ENCODE peak calls at places on chromosomes 2 and 18, in seven cellular contexts. One of them, this sample, is unnamed.

GRCh38 chr18:58785171-58785805 is 79.4 kb upstream of the ZNF532 start:
- ATAC-seq in naive thymus-derived CD8-positive, alpha-beta T cell: no peak
- ATAC-seq in upper lobe of right lung: peak; percentile 46
- ATAC-seq in T-helper 17 cell: no peak
- ATAC-seq in left lung: peak; percentile 59
- ATAC-seq in CD8-positive, alpha-beta T cell: no peak
- ATAC-seq in left cardiac atrium: no peak
- ATAC-seq in this sample: peak; percentile 91

GRCh38 chr2:230947908-230948365 is 22.9 kb upstream of the GPR55 start:
- ATAC-seq in naive thymus-derived CD8-positive, alpha-beta T cell: no peak
- ATAC-seq in upper lobe of right lung: peak; percentile 71
- ATAC-seq in T-helper 17 cell: no peak
- ATAC-seq in left lung: no peak
- ATAC-seq in CD8-positive, alpha-beta T cell: no peak
- ATAC-seq in left cardiac atrium: no peak
- ATAC-seq in this sample: no peak

GRCh38 chr18:49931760-49932159 is 118.4 kb upstream of the ACAA2 start:
- ATAC-seq in naive thymus-derived CD8-positive, alpha-beta T cell: no peak
- ATAC-seq in upper lobe of right lung: peak; percentile 8
- ATAC-seq in T-helper 17 cell: no peak
- ATAC-seq in left lung: no peak
- ATAC-seq in CD8-positive, alpha-beta T cell: no peak
- ATAC-seq in left cardiac atrium: no peak
- ATAC-seq in this sample: no peak

GRCh38 chr2:175323162-175323561 is 141.7 kb upstream of the ATP5MC3 start:
- ATAC-seq in naive thymus-derived CD8-positive, alpha-beta T cell: no peak
- ATAC-seq in upper lobe of right lung: no peak
- ATAC-seq in T-helper 17 cell: no peak
- ATAC-seq in left lung: no peak
- ATAC-seq in CD8-positive, alpha-beta T cell: no peak
- ATAC-seq in left cardiac atrium: no peak
- ATAC-seq in this sample: no peak

GRCh38 chr18:54232485-54233227 is 8.2 kb upstream of the MBD2 start:
- ATAC-seq in naive thymus-derived CD8-positive, alpha-beta T cell: no peak
- ATAC-seq in upper lobe of right lung: peak; percentile 59
- ATAC-seq in T-helper 17 cell: no peak
- ATAC-seq in left lung: no peak
- ATAC-seq in CD8-positive, alpha-beta T cell: no peak
- ATAC-seq in left cardiac atrium: no peak
- ATAC-seq in this sample: peak; percentile 28

GRCh38 chr2:138829326-138829725 is 49.1 kb upstream of the NXPH2 start:
- ATAC-seq in naive thymus-derived CD8-positive, alpha-beta T cell: no peak
- ATAC-seq in upper lobe of right lung: peak; percentile 64
- ATAC-seq in T-helper 17 cell: no peak
- ATAC-seq in left lung: peak; percentile 82
- ATAC-seq in CD8-positive, alpha-beta T cell: no peak
- ATAC-seq in left cardiac atrium: peak; percentile 27
- ATAC-seq in this sample: no peak

GRCh38 chr2:237687666-237688065 is 60.3 kb downstream of the LRRFIP1 start:
- ATAC-seq in naive thymus-derived CD8-positive, alpha-beta T cell: peak; percentile 75
- ATAC-seq in upper lobe of right lung: peak; percentile 63
- ATAC-seq in T-helper 17 cell: peak; percentile 85
- ATAC-seq in left lung: peak; percentile 53
- ATAC-seq in CD8-positive, alpha-beta T cell: peak; percentile 72
- ATAC-seq in left cardiac atrium: peak; percentile 35
- ATAC-seq in this sample: peak; percentile 73

GRCh38 chr2:241372376-241372992 is 16.4 kb downstream of the FARP2 start:
- ATAC-seq in naive thymus-derived CD8-positive, alpha-beta T cell: no peak
- ATAC-seq in upper lobe of right lung: no peak
- ATAC-seq in T-helper 17 cell: no peak
- ATAC-seq in left lung: no peak
- ATAC-seq in CD8-positive, alpha-beta T cell: no peak
- ATAC-seq in left cardiac atrium: peak; percentile 61
- ATAC-seq in this sample: peak; percentile 86

GRCh38 chr2:178320011-178320410 is 125.7 kb downstream of the OSBPL6 start:
- ATAC-seq in naive thymus-derived CD8-positive, alpha-beta T cell: no peak
- ATAC-seq in upper lobe of right lung: no peak
- ATAC-seq in T-helper 17 cell: no peak
- ATAC-seq in left lung: no peak
- ATAC-seq in CD8-positive, alpha-beta T cell: no peak
- ATAC-seq in left cardiac atrium: no peak
- ATAC-seq in this sample: no peak

GRCh38 chr18:27382477-27383216 is 197.5 kb upstream of the CHST9 start:
- ATAC-seq in naive thymus-derived CD8-positive, alpha-beta T cell: no peak
- ATAC-seq in upper lobe of right lung: no peak
- ATAC-seq in T-helper 17 cell: no peak
- ATAC-seq in left lung: no peak
- ATAC-seq in CD8-positive, alpha-beta T cell: no peak
- ATAC-seq in left cardiac atrium: no peak
- ATAC-seq in this sample: no peak

GRCh38 chr2:213219816-213220215 is 64.4 kb upstream of the SPAG16 start:
- ATAC-seq in naive thymus-derived CD8-positive, alpha-beta T cell: no peak
- ATAC-seq in upper lobe of right lung: no peak
- ATAC-seq in T-helper 17 cell: no peak
- ATAC-seq in left lung: no peak
- ATAC-seq in CD8-positive, alpha-beta T cell: no peak
- ATAC-seq in left cardiac atrium: no peak
- ATAC-seq in this sample: no peak

GRCh38 chr2:237485844-237486243 is 1.2 kb upstream of the MLPH start:
- ATAC-seq in naive thymus-derived CD8-positive, alpha-beta T cell: no peak
- ATAC-seq in upper lobe of right lung: no peak
- ATAC-seq in T-helper 17 cell: no peak
- ATAC-seq in left lung: no peak
- ATAC-seq in CD8-positive, alpha-beta T cell: no peak
- ATAC-seq in left cardiac atrium: no peak
- ATAC-seq in this sample: no peak

GRCh38 chr18:45232058-45232457 is 383.2 kb upstream of the SLC14A2 start:
- ATAC-seq in naive thymus-derived CD8-positive, alpha-beta T cell: no peak
- ATAC-seq in upper lobe of right lung: no peak
- ATAC-seq in T-helper 17 cell: no peak
- ATAC-seq in left lung: no peak
- ATAC-seq in CD8-positive, alpha-beta T cell: no peak
- ATAC-seq in left cardiac atrium: no peak
- ATAC-seq in this sample: no peak

GRCh38 chr18:32324173-32324572 is 134.3 kb downstream of the MEP1B start:
- ATAC-seq in naive thymus-derived CD8-positive, alpha-beta T cell: no peak
- ATAC-seq in upper lobe of right lung: peak; percentile 31
- ATAC-seq in T-helper 17 cell: no peak
- ATAC-seq in left lung: peak; percentile 76
- ATAC-seq in CD8-positive, alpha-beta T cell: no peak
- ATAC-seq in left cardiac atrium: peak; percentile 73
- ATAC-seq in this sample: no peak

GRCh38 chr2:157419031-157419580 is 24.8 kb downstream of the CYTIP start:
- ATAC-seq in naive thymus-derived CD8-positive, alpha-beta T cell: no peak
- ATAC-seq in upper lobe of right lung: no peak
- ATAC-seq in T-helper 17 cell: no peak
- ATAC-seq in left lung: no peak
- ATAC-seq in CD8-positive, alpha-beta T cell: no peak
- ATAC-seq in left cardiac atrium: no peak
- ATAC-seq in this sample: no peak